ENCODE peak calls at places on chromosomes 3 and 15, in four cellular contexts. One of them, this sample, is unnamed.

GRCh38 chr3:138078901-138079344 is 36.5 kb downstream of the DZIP1L start:
- DNase-seq in psoas muscle: no peak
- DNase-seq in GM23338: no peak
- DNase-seq in neural progenitor cell: no peak
- DNase-seq in this sample: no peak

GRCh38 chr15:96162322-96162721 is 168.2 kb upstream of the NR2F2 start:
- DNase-seq in psoas muscle: no peak
- DNase-seq in GM23338: no peak
- DNase-seq in neural progenitor cell: no peak
- DNase-seq in this sample: no peak

GRCh38 chr3:45580142-45580541 is 14.4 kb upstream of the LIMD1 start:
- DNase-seq in psoas muscle: no peak
- DNase-seq in GM23338: no peak
- DNase-seq in neural progenitor cell: no peak
- DNase-seq in this sample: peak; percentile 12

GRCh38 chr3:69425249-69425648 is 39.4 kb upstream of the FRMD4B start:
- DNase-seq in psoas muscle: no peak
- DNase-seq in GM23338: peak; percentile 73
- DNase-seq in neural progenitor cell: peak; percentile 33
- DNase-seq in this sample: no peak

GRCh38 chr3:9590282-9590791 is 36.7 kb upstream of the LHFPL4 start:
- DNase-seq in psoas muscle: no peak
- DNase-seq in GM23338: no peak
- DNase-seq in neural progenitor cell: no peak
- DNase-seq in this sample: no peak

GRCh38 chr3:194617827-194618226 is 15.4 kb downstream of the TMEM44 start:
- DNase-seq in psoas muscle: peak; percentile 45
- DNase-seq in GM23338: no peak
- DNase-seq in neural progenitor cell: no peak
- DNase-seq in this sample: no peak

GRCh38 chr15:33132722-33133345 is 61.7 kb downstream of the FMN1 start:
- DNase-seq in psoas muscle: no peak
- DNase-seq in GM23338: peak; percentile 83
- DNase-seq in neural progenitor cell: peak; percentile 64
- DNase-seq in this sample: no peak

GRCh38 chr15:74208901-74209559 is 6.4 kb upstream of the STRA6 start:
- DNase-seq in psoas muscle: no peak
- DNase-seq in GM23338: peak; percentile 79
- DNase-seq in neural progenitor cell: peak; percentile 55
- DNase-seq in this sample: no peak

GRCh38 chr3:10137178-10137577 is 4.4 kb upstream of the VHL start:
- DNase-seq in psoas muscle: no peak
- DNase-seq in GM23338: no peak
- DNase-seq in neural progenitor cell: no peak
- DNase-seq in this sample: no peak

GRCh38 chr15:82043726-82044372 is 2.0 kb downstream of the MEX3B start:
- DNase-seq in psoas muscle: peak; percentile 50
- DNase-seq in GM23338: peak; percentile 62
- DNase-seq in neural progenitor cell: peak; percentile 54
- DNase-seq in this sample: peak; percentile 73

GRCh38 chr3:172655388-172655787 is 55.5 kb downstream of the NCEH1 start:
- DNase-seq in psoas muscle: no peak
- DNase-seq in GM23338: no peak
- DNase-seq in neural progenitor cell: no peak
- DNase-seq in this sample: no peak

DNA sequence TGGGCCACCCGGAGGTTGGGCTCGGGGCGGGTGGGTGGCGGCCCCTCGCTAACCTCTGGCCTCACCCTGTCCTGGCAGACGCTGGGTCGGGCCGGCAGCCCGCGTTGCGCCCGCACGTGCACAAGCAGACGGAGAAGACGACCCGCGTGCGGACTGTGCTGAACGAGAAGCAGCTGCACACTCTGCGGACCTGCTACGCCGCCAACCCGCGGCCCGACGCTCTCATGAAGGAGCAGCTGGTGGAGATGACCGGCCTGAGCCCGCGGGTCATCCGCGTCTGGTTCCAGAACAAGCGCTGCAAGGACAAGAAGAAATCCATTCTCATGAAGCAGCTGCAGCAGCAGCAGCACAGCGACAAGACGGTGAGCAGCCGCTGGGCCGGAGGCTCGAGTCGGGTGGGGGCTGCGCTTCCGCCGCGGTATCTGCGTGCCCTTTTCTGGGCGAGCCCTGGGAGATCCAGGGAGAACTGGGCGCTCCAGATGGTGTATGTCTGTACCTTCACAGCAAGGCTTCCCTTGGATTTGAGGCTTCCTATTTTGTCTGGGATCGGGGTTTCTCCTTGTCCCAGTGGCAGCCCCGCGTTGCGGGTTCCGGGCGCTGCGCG is 3.7 kb downstream of the ISL2 start:
- DNase-seq in psoas muscle: peak; percentile 69
- DNase-seq in GM23338: peak; percentile 42
- DNase-seq in neural progenitor cell: peak; percentile 78
- DNase-seq in this sample: no peak
- H3K4me3 ChIP-seq in psoas muscle: peak overlapping the region; percentile 61
- H3K4me3 ChIP-seq in GM23338: peak overlapping the region; percentile 50
- H3K4me3 ChIP-seq in neural progenitor cell: peak overlapping the region; percentile 31
- H3K4me3 ChIP-seq in this sample: peak overlapping the region; percentile 50

DNA sequence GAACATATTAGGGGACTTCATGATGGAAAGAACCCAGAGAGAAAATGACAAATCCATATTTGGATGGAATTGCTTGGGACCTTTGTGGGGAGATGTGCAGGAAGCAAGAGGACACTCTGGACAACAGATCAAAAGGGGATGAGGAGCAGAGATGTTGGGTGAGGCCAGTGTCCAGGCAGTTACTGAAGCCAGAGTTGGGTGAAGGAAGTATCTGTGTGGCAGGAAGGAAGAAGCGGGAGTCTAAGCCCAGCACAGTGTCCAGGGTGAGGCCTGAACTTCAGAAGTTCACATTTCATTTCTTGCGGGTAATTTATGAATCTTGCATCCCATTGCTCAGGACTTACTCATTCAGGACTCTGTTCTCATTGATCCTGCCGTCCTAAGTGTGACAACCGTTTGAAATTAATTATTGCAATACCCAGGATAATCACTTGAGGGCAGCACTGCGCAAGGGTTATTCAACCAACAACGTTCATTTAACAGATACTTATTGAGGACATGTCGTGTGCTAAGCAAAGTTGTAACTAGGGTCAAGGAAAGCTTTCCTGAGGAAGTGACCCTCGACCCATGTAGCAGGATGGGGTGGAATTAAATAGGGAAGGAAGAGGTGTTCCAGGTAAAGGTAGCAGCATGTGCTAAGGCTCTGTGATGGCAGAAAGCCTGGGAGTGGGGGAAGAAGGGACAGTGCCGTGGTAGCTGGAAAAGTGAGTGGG is 61.3 kb upstream of the CMTM8 start:
- DNase-seq in psoas muscle: no peak
- DNase-seq in GM23338: peak; percentile 87
- DNase-seq in neural progenitor cell: peak; percentile 64
- DNase-seq in this sample: no peak
- TF ChIP-seq CTCF in psoas muscle: peak; percentile 49
- TF ChIP-seq CTCF in GM23338: peak; percentile 91
- TF ChIP-seq CTCF in neural progenitor cell: peak; percentile 74
- TF ChIP-seq CTCF in this sample: no peak

DNA sequence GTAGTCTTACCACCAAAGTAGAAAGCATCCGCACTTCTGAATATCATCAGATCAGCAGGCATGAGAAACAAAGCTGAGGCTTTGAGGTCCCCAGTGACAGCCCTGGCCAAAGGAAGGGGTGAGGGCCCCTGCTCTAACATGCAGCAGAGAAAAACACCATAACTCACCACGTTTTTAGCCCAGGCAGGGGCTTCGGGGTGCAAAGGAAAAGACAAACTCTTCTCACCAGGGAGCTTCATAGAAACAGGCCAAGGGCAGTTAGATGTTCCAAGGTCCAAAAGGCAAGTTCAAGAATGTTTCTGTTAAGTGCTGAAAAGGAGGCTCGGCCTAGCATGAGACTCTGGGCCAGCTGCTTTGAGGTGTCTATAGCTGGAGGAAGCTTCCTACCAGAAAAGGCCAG is 608.4 kb upstream of the CFAP20DC start:
- DNase-seq in psoas muscle: no peak
- DNase-seq in GM23338: no peak
- DNase-seq in neural progenitor cell: no peak
- DNase-seq in this sample: no peak
- H3K4me3 ChIP-seq in psoas muscle: no peak overlapping the region
- H3K4me3 ChIP-seq in GM23338: no peak overlapping the region
- H3K4me3 ChIP-seq in neural progenitor cell: no peak overlapping the region
- H3K4me3 ChIP-seq in this sample: no peak overlapping the region

DNA sequence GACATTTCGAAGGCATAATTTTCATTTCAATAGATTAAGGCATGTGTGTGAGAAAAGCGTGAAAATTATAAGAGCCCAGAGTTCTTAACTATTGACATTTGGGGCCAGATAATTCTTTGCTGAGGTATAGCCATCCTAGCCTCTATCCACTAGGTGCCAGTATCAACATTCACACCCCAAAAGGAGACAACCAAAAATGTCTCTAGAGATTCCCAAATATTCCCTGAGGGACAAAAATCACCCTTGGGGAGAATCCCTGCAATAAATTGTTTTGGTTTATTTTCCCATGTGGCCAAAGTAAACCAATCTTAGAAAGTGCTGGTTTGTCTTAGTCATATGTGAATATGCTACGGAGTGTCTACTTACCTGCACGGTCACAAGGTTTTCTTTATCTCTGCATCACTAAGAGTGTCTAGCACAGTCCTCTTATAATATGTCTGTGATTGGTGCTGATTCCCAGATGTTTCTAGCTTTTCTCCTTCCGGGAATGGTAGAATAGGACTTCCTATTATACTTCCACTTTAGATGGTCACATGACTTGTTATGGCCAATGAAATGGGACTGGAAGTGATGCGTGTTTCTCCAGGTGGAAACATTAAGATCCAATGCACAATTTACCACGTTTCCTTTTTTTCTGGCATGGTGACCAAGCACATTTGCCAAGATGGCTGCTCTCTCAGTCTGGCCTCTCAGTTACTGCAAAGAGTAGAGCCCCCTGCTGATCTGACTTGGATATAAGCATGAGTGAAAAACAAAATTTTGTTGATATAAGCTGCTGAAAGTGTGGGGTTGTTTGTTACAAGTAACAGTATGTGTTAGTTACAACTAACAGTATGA is 8.0 kb upstream of the KBTBD8 start:
- DNase-seq in psoas muscle: no peak
- DNase-seq in GM23338: peak; percentile 54
- DNase-seq in neural progenitor cell: no peak
- DNase-seq in this sample: no peak
- TF ChIP-seq CTCF in psoas muscle: peak; percentile 14
- TF ChIP-seq CTCF in GM23338: peak; percentile 63
- TF ChIP-seq CTCF in neural progenitor cell: peak; percentile 35
- TF ChIP-seq CTCF in this sample: no peak

DNA sequence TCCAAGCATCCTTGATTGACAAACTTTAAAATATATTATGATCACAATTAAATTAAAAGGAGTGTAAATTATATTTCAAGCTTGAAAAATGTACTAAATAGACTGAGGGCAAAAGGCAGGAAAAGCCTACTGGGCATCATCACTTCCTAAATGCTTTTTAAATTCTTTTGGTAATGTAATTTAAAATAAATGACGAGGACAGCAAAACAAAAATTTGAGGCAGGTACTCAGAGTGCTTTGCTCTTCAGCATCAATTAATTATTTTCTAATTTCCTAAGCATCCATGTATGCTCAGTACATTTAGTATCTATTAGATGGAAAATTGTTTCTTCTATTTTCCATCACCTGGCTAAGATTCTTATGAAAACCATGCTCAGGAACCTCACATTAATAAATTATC is 5.2 kb downstream of the CBLB start:
- DNase-seq in psoas muscle: no peak
- DNase-seq in GM23338: no peak
- DNase-seq in neural progenitor cell: no peak
- DNase-seq in this sample: no peak
- H3K4me3 ChIP-seq in psoas muscle: no peak overlapping the region
- H3K4me3 ChIP-seq in GM23338: no peak overlapping the region
- H3K4me3 ChIP-seq in neural progenitor cell: no peak overlapping the region
- H3K4me3 ChIP-seq in this sample: no peak overlapping the region

DNA sequence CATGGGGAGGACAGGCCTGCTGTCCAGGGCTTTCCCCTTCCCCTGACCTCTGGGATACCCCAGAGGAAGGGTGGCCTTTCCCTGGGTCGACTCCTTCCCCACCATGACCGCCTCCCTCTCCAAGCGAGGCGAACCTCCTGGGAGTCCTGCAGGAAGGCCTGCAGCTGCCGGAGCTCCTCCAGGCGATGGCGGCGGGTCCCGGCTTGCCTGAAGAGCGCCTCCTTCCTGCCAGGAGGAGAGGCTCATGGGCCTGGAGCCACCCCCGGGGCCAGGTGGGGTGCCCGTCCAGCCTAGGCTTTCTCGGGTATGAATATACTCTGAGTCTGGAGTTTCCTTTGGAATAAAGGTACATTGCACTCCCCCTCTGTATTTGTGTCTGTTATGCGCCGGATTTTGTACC is 20.1 kb downstream of the PLA2G4B start:
- DNase-seq in psoas muscle: no peak
- DNase-seq in GM23338: peak; percentile 41
- DNase-seq in neural progenitor cell: no peak
- DNase-seq in this sample: no peak
- TF ChIP-seq CTCF in psoas muscle: no peak
- TF ChIP-seq CTCF in GM23338: peak; percentile 42
- TF ChIP-seq CTCF in neural progenitor cell: no peak
- TF ChIP-seq CTCF in this sample: no peak

DNA sequence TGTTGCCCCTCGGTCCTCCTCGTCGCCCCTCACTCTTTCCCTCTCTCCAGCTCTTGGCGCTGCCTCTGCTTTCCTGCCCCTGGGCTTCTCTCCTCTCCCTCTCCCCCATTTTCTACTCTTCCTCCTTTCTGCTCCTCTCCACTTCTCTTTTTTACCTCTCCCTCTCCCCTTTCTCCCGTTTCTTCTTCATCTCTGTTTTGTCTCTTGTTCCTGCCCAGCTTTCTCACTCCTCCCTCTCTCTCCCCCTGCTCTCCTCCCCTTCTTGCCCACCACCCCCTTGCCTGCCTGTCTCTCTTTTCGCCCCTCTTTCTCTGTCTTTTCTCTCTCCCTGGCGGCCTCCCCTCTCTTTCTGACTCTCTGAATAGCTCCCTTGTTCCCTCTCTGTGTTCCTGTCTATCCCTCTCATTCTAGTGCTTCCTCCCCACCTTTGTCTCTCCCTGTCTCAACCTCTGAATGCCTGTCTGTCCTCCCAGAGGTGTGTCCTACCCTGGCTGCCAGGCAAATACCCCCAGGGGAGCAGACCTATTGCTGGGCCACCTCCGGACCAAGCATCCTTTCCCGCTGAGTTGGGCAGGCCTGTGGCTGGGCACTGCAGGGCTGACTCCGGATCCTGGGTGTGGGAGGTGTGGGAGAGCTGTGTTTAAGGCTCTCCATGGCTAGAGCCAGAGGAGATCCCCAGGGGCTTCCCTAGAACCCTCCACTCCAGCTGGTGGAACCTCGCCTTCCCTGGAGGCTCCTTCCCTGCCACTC is 41.0 kb downstream of the EPHB3 start:
- DNase-seq in psoas muscle: peak; percentile 62
- DNase-seq in GM23338: peak; percentile 45
- DNase-seq in neural progenitor cell: peak; percentile 59
- DNase-seq in this sample: peak; percentile 70
- H3K4me3 ChIP-seq in psoas muscle: peak overlapping the region; percentile 30
- H3K4me3 ChIP-seq in GM23338: peak overlapping the region; percentile 72
- H3K4me3 ChIP-seq in neural progenitor cell: peak overlapping the region; percentile 55
- H3K4me3 ChIP-seq in this sample: peak overlapping the region; percentile 27

DNA sequence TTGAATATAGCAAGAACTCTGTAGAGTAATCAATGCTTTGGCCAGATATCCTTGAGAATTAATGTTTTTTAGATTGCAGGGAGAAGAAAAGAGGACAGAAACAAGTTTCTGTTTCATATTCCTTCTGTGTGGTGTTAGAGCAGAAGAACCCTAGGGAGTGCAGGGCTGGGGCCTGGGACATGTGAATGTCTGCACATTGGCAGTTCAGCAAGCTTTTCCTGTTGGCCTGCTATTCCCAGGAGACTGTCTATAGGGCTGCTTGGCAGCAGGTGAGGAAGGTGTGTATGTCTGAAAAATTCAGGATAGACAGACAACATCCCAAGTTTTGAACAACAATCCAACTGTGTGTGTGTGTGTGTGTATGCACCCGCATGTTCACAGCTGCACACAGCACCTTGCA is 13.6 kb upstream of the CNBP start:
- DNase-seq in psoas muscle: no peak
- DNase-seq in GM23338: no peak
- DNase-seq in neural progenitor cell: no peak
- DNase-seq in this sample: no peak
- TF ChIP-seq CTCF in psoas muscle: no peak
- TF ChIP-seq CTCF in GM23338: no peak
- TF ChIP-seq CTCF in neural progenitor cell: no peak
- TF ChIP-seq CTCF in this sample: no peak

This sample was measured in sigmoid colon.